ENCODE peak calls at places on chromosomes 4 and X, in eight cellular contexts. J is endodermal cell; X is pancreas; K is HCT116; M is CD8-positive, alpha-beta T cell; B is Peyer's patch; Y is GM12878; F is transverse colon. O is an unnamed sample. For H3K36me3, the result is how much of the 10 kb centered on the place peaks cover.

GRCh38 chr4:150240011-150240410 is 161.8 kb downstream of the DCLK2 start:
- DNase-seq in J (peak), X (no peak), K (no peak), M (no peak), B (no peak), Y (no peak), F (no peak), O (no peak)

GRCh38 chr4:105092356-105092755 is 54.3 kb upstream of the TET2 start:
- DNase-seq in J (no peak), X (no peak), K (no peak), M (no peak), B (no peak), Y (no peak), F (no peak), O (no peak)

GRCh38 chr4:2352171-2352570 is 66.3 kb downstream of the ZFYVE28 start:
- DNase-seq in J (peak), X (no peak), K (no peak), M (peak), B (peak), Y (no peak), F (peak), O (no peak)

GRCh38 chr4:95165926-95166524 is 382.7 kb downstream of the UNC5C start:
- DNase-seq in J (peak), X (peak), K (peak), M (no peak), B (no peak), Y (peak), F (no peak), O (peak)

GRCh38 chrX:131763674-131764073 is 219.8 kb downstream of the OR13H1 start:
- DNase-seq in J (no peak), X (no peak), K (no peak), M (peak), B (peak), Y (peak), F (peak), O (peak)

GRCh38 chr4:11954093-11954492 is 525.4 kb upstream of the HS3ST1 start:
- DNase-seq in J (peak), X (no peak), K (peak), M (no peak), B (peak), Y (no peak), F (peak), O (no peak)

GRCh38 chr4:2297606-2298517 is 36.0 kb upstream of the MXD4 start:
- DNase-seq in J (no peak), X (no peak), K (no peak), M (peak), B (peak), Y (no peak), F (no peak), O (no peak)

GRCh38 chrX:104098151-104098808 is 14.0 kb upstream of the ZCCHC18 start:
- DNase-seq in J (peak), X (peak), K (peak), M (peak), B (peak), Y (no peak), F (peak), O (no peak)

GRCh38 chrX:155819966-155820491 is 61.1 kb upstream of the VAMP7 start:
- DNase-seq in J (peak), X (peak), K (peak), M (no peak), B (peak), Y (peak), F (peak), O (peak)

GRCh38 chr4:155889036-155889793 is 14.3 kb upstream of the TDO2 start:
- DNase-seq in J (no peak), X (peak), K (no peak), M (no peak), B (no peak), Y (peak), F (no peak), O (no peak)

GRCh38 chr4:68267433-68267944 is 22.0 kb upstream of the TMPRSS11B start:
- DNase-seq in J (no peak), X (no peak), K (no peak), M (no peak), B (no peak), Y (no peak), F (no peak), O (no peak)

GRCh38 chrX:46260502-46260901 is 284.7 kb downstream of the ZNF674 start:
- DNase-seq in J (no peak), X (no peak), K (no peak), M (no peak), B (no peak), Y (no peak), F (no peak), O (no peak)

GRCh38 chrX:117910216-117910615 is 206.4 kb downstream of the KLHL13 start:
- DNase-seq in J (no peak), X (no peak), K (no peak), M (no peak), B (no peak), Y (no peak), F (no peak), O (no peak)

GRCh38 chr4:10521386-10521785 is 64.2 kb upstream of the ZNF518B start:
- DNase-seq in J (no peak), X (no peak), K (no peak), M (no peak), B (no peak), Y (no peak), F (no peak), O (no peak)

GRCh38 chr4:94551616-94552564 is 100.1 kb downstream of the PDLIM5 start:
- DNase-seq in J (no peak), X (no peak), K (no peak), M (no peak), B (no peak), Y (no peak), F (no peak), O (no peak)

GRCh38 chr4:83569967-83570366 is 34.1 kb downstream of the GPAT3 start:
- DNase-seq in J (no peak), X (no peak), K (no peak), M (no peak), B (no peak), Y (no peak), F (no peak), O (no peak)

GRCh38 chrX:46837543-46838481 is 969 bp downstream of the RP2 start:
- DNase-seq in J (no peak), X (no peak), K (no peak), M (no peak), B (no peak), Y (no peak), F (no peak), O (no peak)

GRCh38 chr4:83109480-83110221 is 4.9 kb downstream of the PLAC8 start:
- DNase-seq in J (peak), X (peak), K (no peak), M (peak), B (peak), Y (no peak), F (peak), O (peak)

GRCh38 chrX:119040432-119040831 is 32.4 kb upstream of the CT47C1 start:
- DNase-seq in J (peak), X (no peak), K (no peak), M (no peak), B (no peak), Y (no peak), F (no peak), O (no peak)

GRCh38 chrX:20523626-20524312 is 257.1 kb upstream of the RPS6KA3 start:
- DNase-seq in J (no peak), X (no peak), K (no peak), M (no peak), B (no peak), Y (no peak), F (no peak), O (no peak)

GRCh38 chrX:153525451-153525850 is 8.0 kb downstream of the ATP2B3 start:
- DNase-seq in J (no peak), X (no peak), K (no peak), M (no peak), B (no peak), Y (no peak), F (no peak), O (no peak)

GRCh38 chrX:13638021-13638420 is 14.9 kb upstream of the TCEANC start:
- DNase-seq in J (no peak), X (no peak), K (no peak), M (no peak), B (no peak), Y (no peak), F (no peak), O (no peak)

GRCh38 chrX:136540226-136540625 is 8.2 kb downstream of the VGLL1 start:
- DNase-seq in J (no peak), X (no peak), K (no peak), M (no peak), B (no peak), Y (no peak), F (no peak), O (no peak)

DNA sequence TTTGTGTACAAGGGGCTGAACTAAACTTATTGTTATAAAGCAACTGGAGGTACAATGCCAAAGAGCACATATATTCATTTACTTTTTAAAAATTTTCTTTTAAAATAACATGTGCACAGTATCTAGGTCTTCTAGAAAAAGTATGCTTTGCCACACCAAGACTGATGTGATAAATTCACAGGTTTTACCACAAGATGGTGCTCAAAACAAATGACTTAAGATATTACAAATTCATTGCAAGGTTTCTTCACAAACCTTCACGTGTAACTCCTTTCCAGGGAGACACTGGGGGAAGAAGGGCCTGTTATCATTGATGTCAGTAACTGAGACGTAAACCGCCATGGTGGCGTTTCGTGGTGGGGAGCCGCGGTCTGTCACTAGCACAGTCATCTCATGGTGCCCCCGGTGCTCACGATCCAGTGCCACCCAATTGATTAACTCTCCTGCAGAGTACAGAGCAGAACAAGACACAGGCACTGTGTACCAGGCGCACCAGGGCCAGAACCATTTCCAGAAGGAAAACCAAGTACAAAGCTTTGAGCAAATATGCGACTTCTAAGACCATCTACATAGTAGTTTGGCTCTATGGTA is 162.2 kb downstream of the DCHS2 start:
- DNase-seq in J (peak), X (no peak), K (no peak), M (no peak), B (no peak), Y (no peak), F (no peak), O (no peak)
- TF ChIP-seq CTCF in J (peak), X (no peak), K (peak), M (no peak), B (peak), Y (peak), F (no peak), O (peak)

GRCh38 chr4:87511500-87511899 is 17.7 kb downstream of the SPARCL1 start:
- DNase-seq in J (no peak), X (no peak), K (no peak), M (no peak), B (no peak), Y (no peak), F (no peak), O (no peak)
- H3K4me3 ChIP-seq in J (no peak), X (no peak), K (no peak), M (no peak), B (no peak), Y (no peak), F (no peak), O (no peak)

DNA sequence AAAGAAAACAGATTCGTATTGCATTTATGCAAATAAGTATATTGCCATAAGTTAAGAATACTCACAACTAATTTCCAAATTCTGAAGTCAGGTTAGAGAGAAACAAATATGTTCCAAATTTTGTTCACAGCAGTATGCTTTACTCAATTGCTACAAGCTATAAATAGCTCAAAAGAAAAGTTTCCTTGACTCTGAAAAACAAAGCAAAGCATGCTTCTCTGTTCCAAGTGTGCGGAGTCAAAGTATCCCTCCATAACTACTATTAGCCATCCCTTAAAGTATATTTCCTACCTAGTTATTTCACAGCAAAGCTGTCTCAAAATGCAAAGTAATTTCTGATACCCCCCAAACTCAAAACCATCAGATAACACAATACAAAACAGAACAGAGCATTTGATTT is 47.3 kb downstream of the MGST2 start:
- DNase-seq in J (no peak), X (no peak), K (no peak), M (no peak), B (no peak), Y (no peak), F (no peak), O (no peak)
- H3K36me3 ChIP-seq in J (half or more), X (under half), K (under half), M (under half), B (under half), Y (under half), F (under half), O (under half)

DNA sequence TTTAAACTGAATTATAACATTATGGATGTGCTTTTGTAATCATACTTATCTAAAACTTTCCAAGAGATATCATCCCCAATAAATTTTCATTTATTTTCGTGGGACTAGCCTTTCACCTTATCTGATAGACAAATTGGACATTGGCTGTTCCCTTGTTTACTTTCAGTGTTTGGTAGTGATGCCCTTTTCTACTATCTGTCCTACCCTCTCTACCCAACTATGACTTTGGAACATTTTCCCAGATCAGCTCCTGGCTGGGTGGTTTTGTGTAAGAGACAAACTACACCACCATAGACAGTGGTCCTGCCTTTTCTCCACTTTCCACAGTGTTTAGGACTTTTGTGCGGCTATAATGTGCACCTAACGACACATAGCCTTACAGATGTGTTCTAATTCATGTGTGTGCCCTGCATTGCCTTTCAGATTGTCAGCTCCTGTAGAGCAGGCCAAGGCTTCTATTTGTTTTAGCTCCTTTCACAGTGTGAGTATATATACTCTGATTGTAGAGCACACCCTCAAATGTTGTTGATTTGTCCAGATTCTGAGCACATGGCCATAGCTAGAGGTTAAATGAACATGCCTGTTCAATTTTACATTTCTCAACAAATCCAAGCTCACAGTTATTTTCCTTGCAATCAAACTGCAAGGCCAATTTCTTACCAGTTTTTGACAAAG is 63.0 kb upstream of the TRPC5OS start:
- DNase-seq in J (no peak), X (no peak), K (no peak), M (no peak), B (no peak), Y (no peak), F (no peak), O (no peak)
- TF ChIP-seq CTCF in J (no peak), X (no peak), K (no peak), M (no peak), B (no peak), Y (no peak), F (no peak), O (no peak)

GRCh38 chr4:88531549-88531948 is 8.0 kb upstream of the PYURF start:
- DNase-seq in J (no peak), X (no peak), K (no peak), M (no peak), B (no peak), Y (no peak), F (no peak), O (no peak)
- H3K4me3 ChIP-seq in J (no peak), X (no peak), K (no peak), M (no peak), B (no peak), Y (no peak), F (no peak), O (no peak)

GRCh38 chr4:38687571-38688011 is 23.6 kb downstream of the KLF3 start:
- DNase-seq in J (no peak), X (no peak), K (no peak), M (no peak), B (no peak), Y (no peak), F (no peak), O (no peak)
- H3K36me3 ChIP-seq in J (half or more), X (under half), K (under half), M (under half), B (half or more), Y (under half), F (under half), O (under half)

DNA sequence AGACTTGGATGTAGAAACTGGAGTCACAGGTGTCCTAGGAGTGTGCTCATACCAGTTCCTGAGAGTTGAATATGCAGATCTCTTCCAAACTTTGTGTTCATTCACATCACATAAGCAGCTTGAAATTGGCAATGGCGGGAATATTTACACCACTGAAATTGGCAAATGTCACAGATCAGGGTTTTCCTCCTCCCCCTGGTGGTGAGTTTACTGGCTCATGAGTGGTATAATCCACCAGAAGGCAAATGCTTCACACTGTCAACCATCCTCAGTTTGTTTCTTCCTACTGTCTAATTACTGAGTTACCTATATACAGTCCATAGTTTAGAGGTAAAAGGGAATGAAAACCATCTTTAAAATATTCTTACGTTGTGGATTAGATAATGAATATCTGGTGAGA is 193.3 kb upstream of the BANK1 start:
- DNase-seq in J (no peak), X (no peak), K (no peak), M (peak), B (no peak), Y (peak), F (no peak), O (no peak)
- TF ChIP-seq CTCF in J (peak), X (no peak), K (no peak), M (peak), B (no peak), Y (peak), F (no peak), O (peak)